ENCODE peak calls at places on chromosomes 16 and 17, in five cellular contexts. Q, W, V, D and E are unnamed samples.

GRCh38 chr16:86975445-86975844 is 341.7 kb downstream of the C16orf95 start:
- DNase-seq in W (peak; percentile 75), D (peak; percentile 18), V (peak; percentile 89), Q (peak; percentile 17), E (no peak)

GRCh38 chr17:16915752-16916556 is 56.0 kb downstream of the TNFRSF13B start:
- DNase-seq in D (peak; percentile 50), V (peak; percentile 4), Q (peak; percentile 84), W (peak; percentile 50), E (peak; percentile 75)

GRCh38 chr17:81400154-81400938 is 5.1 kb downstream of the BAHCC1 start:
- DNase-seq in D (no peak), Q (no peak), W (no peak), V (no peak), E (peak; percentile 72)

GRCh38 chr17:56489980-56490379 is 103.5 kb upstream of the NOG start:
- DNase-seq in Q (no peak), D (no peak), W (no peak), V (no peak), E (no peak)

GRCh38 chr16:56102159-56102798 is 89.0 kb upstream of the GNAO1 start:
- DNase-seq in D (no peak), Q (no peak), W (no peak), V (no peak), E (no peak)

GRCh38 chr17:42247734-42248133 is 28.5 kb downstream of the STAT5B start:
- DNase-seq in V (peak; percentile 41), W (no peak), D (peak; percentile 54), Q (no peak), E (no peak)

GRCh38 chr17:77125432-77125901 is 15.3 kb upstream of the SEC14L1 start:
- DNase-seq in W (peak; percentile 97), D (peak; percentile 94), Q (no peak), V (peak; percentile 71), E (no peak)

GRCh38 chr17:70636517-70637133 is 467.3 kb downstream of the KCNJ2 start:
- DNase-seq in D (peak; percentile 45), W (peak; percentile 45), Q (peak; percentile 37), V (peak; percentile 10), E (no peak)

GRCh38 chr16:70663524-70664324 is 17.4 kb downstream of the IL34 start:
- DNase-seq in D (no peak), Q (no peak), V (no peak), W (no peak), E (no peak)

GRCh38 chr16:56637814-56638750 is at the start of gene MT1A:
- DNase-seq in D (no peak), Q (no peak), W (no peak), V (no peak), E (peak; percentile 74)

GRCh38 chr17:77451271-77451893 is 310.6 kb downstream of the SEC14L1 start:
- DNase-seq in Q (peak; percentile 75), V (no peak), D (no peak), W (no peak), E (peak; percentile 79)

GRCh38 chr17:34816806-34817205 is 144.5 kb downstream of the CCT6B start:
- DNase-seq in D (peak; percentile 57), W (peak; percentile 9), V (no peak), Q (no peak), E (no peak)

GRCh38 chr16:72637306-72637705 is 410.6 kb downstream of the ZFHX3 start:
- DNase-seq in W (peak; percentile 70), Q (no peak), D (peak; percentile 91), V (peak; percentile 34), E (no peak)

GRCh38 chr16:1979271-1980025 is 1.8 kb downstream of the NOXO1 start:
- DNase-seq in V (no peak), D (peak; percentile 85), W (peak; percentile 69), Q (no peak), E (peak; percentile 92)

GRCh38 chr16:15599303-15600070 is 43.5 kb downstream of the MARF1 start:
- DNase-seq in D (no peak), W (no peak), V (no peak), Q (no peak), E (no peak)

GRCh38 chr17:57468932-57469775 is 212.8 kb downstream of the MSI2 start:
- DNase-seq in V (no peak), D (no peak), Q (peak; percentile 60), W (no peak), E (no peak)

GRCh38 chr16:23301251-23302044 is 654 bp upstream of the SCNN1B start:
- DNase-seq in V (no peak), W (no peak), Q (no peak), D (no peak), E (no peak)

GRCh38 chr16:2472488-2472864 is 1.4 kb downstream of the NTN3 start:
- DNase-seq in Q (no peak), V (no peak), D (no peak), W (no peak), E (no peak)

GRCh38 chr17:81135503-81136283 is 29.6 kb upstream of the PVALEF start:
- DNase-seq in Q (no peak), V (no peak), D (no peak), W (no peak), E (peak; percentile 68)

GRCh38 chr16:46962629-46963028 is 10.8 kb downstream of the DNAJA2 start:
- DNase-seq in V (no peak), Q (no peak), D (no peak), W (no peak), E (no peak)

GRCh38 chr16:25161753-25162152 is 50.2 kb downstream of the LCMT1 start:
- DNase-seq in W (no peak), V (no peak), D (no peak), Q (no peak), E (no peak)

GRCh38 chr17:80475949-80476876 is at the start of gene NPTX1:
- DNase-seq in W (peak; percentile 44), D (no peak), Q (no peak), V (no peak), E (no peak)

GRCh38 chr16:86216591-86216990 is 293.7 kb upstream of the FOXF1 start:
- DNase-seq in W (no peak), V (no peak), D (no peak), Q (no peak), E (no peak)

GRCh38 chr17:39051001-39051605 is 83.9 kb upstream of the FBXO47 start:
- DNase-seq in D (no peak), W (no peak), Q (no peak), V (no peak), E (no peak)

GRCh38 chr17:39045948-39046679 is 78.9 kb upstream of the FBXO47 start:
- DNase-seq in W (no peak), D (no peak), V (no peak), Q (no peak), E (no peak)
- TF ChIP-seq CTCF in W (no peak), D (no peak), V (no peak), Q (no peak), E (no peak)

DNA sequence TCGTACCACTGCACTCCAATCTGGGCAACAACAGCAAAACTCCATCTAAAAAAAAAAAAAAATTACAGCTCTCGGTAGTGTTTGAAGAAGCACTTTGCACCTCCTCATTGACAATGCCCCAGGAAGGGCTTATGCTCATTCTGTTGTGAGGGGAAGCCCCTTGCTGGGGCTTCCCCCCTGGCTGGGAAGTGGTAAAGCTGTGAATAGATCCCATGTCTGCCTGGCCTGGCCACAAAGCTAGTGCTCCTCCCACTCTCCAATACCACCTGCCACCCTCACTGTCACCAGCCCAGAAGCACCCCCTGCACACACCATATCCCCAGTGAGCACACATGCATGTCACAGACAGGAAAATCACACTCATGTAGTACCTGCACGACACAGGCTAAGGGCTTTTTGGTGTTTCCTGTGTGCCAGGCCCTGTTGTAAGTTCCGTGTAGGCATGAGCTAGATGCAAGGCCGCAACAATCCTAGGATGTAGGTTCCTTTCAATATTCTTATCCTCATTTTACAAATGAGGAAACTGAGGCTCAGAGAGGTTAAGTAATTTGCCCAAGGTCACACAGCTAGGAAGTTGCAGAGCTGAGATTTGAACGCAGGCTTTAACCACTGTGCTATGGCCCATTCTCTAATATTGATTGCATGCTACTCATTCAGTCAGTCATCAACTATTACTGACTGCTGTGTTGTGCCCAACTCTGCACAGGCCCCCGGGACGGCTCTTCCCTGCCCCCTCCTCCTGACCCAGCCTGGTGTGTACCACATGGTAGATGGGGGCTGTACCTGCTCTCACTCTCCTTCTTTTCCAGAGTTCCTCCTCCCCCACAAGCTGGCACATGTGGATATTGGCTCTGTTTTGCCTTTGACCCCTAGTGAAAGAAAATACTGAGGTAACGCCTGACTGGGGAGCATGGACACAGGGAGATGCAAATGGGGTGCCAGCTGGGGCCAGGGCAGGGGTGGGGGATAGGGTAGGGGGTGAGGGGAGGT is 11.9 kb upstream of the COL1A1 start:
- DNase-seq in Q (peak; percentile 61), V (no peak), W (no peak), D (no peak), E (no peak)
- TF ChIP-seq CTCF in Q (no peak), V (no peak), W (no peak), D (no peak), E (no peak)

GRCh38 chr17:43534909-43535308 is 11.2 kb downstream of the ETV4 start:
- DNase-seq in Q (no peak), D (no peak), W (no peak), V (no peak), E (no peak)

GRCh38 chr17:43531955-43532354 is 14.2 kb downstream of the ETV4 start:
- DNase-seq in V (no peak), Q (no peak), D (no peak), W (no peak), E (no peak)

GRCh38 chr17:43531082-43531378 is 15.1 kb downstream of the ETV4 start:
- DNase-seq in V (no peak), Q (no peak), W (no peak), D (no peak), E (no peak)

GRCh38 chr17:43532581-43532980 is 13.6 kb downstream of the ETV4 start:
- DNase-seq in Q (no peak), D (no peak), W (no peak), V (no peak), E (no peak)

DNA sequence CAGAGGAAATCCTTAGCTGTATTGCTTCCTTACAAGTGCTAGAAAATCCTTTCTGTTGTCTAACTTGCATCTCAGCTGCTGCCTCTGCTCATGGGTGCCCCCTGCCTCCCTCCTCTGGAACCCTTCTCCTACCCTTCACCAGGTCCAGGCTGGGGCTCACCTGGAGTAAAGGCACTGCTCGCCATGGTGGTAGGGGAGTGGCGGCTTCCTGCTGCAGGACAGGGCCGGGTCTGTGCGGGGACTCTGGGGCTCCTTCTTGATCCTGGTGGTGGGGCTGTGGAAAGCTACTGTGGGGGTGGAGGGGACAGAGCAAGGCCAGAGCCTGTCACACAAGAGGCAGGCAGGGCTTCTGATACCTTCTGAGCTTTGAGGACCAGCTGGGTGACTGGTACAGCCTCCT is 12.4 kb downstream of the ETV4 start:
- DNase-seq in Q (no peak), D (no peak), W (no peak), V (no peak), E (no peak)
- TF ChIP-seq CTCF in Q (no peak), D (no peak), W (no peak), V (no peak), E (no peak)

DNA sequence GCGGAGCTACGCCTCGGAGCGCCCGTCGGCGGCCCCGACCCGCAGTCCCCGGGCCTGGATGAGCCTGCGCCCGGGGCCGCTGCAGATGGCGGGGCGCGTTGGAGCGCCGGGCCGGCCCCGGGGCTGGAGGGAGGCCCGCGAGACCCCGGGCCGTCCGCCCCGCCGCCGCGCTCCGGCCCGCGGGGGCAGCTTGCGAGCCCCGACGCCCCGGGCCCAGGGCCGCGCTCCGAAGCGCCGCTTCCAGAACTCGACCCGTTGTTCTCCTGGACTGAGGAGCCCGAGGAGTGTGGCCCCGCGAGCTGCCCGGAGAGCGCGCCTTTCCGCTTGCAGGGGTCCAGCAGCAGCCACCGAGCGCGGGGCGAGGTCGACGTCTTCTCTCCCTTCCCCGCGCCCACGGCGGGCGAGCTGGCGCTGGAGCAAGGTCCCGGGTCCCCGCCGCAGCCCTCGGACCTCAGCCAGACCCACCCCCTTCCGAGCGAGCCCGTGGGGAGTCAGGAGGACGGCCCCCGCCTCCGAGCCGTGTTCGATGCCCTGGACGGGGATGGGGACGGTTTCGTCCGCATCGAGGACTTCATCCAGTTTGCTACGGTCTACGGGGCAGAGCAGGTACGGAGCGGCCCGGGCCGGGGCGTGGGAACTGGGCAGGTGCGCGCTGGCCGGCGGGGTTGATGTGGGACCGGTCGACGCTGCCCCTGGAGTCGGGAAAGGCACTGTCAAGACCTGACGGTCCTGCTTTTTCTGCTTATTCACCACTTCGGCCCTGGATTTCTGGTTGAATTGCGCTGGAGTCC is 861 bp downstream of the RAB11FIP3 start:
- DNase-seq in V (no peak), D (no peak), W (peak; percentile 19), Q (peak; percentile 31), E (no peak)
- TF ChIP-seq CTCF in V (no peak), D (no peak), W (no peak), Q (no peak), E (no peak)